ENCODE peak calls at places on chromosomes 16 and 17, in five cellular contexts. H is CD4-positive, alpha-beta T cell; K is GM10248; B is HFF-Myc; X is endothelial cell. Q is an unnamed sample.

GRCh38 chr16:56883586-56883985 is 18.6 kb downstream of the SLC12A3 start:
- DNase-seq in H (no peak), K (no peak), B (no peak), X (no peak), Q (no peak)

GRCh38 chr17:64505320-64506200 is 529 bp downstream of the DDX5 start:
- DNase-seq in H (peak), K (peak), B (peak), X (peak), Q (peak)

GRCh38 chr17:14052886-14053615 is 16.3 kb upstream of the COX10 start:
- DNase-seq in H (no peak), K (no peak), B (no peak), X (no peak), Q (no peak)

GRCh38 chr16:82071421-82071820 is 36.4 kb downstream of the HSD17B2 start:
- DNase-seq in H (no peak), K (no peak), B (no peak), X (no peak), Q (no peak)

GRCh38 chr16:855471-855870 is 54.9 kb upstream of the GNG13 start:
- DNase-seq in H (no peak), K (no peak), B (no peak), X (no peak), Q (no peak)

GRCh38 chr17:58332720-58333395 is 4.3 kb upstream of the TSPOAP1 start:
- DNase-seq in H (no peak), K (no peak), B (no peak), X (no peak), Q (no peak)

GRCh38 chr17:57940653-57941329 is 14.4 kb downstream of the CUEDC1 start:
- DNase-seq in H (no peak), K (peak), B (no peak), X (no peak), Q (no peak)

GRCh38 chr17:80822021-80822699 is 169.5 kb upstream of the CHMP6 start:
- DNase-seq in H (no peak), K (no peak), B (no peak), X (no peak), Q (no peak)

GRCh38 chr17:74605361-74605760 is 13.3 kb upstream of the CD300LD start:
- DNase-seq in H (no peak), K (no peak), B (no peak), X (no peak), Q (no peak)

GRCh38 chr16:87724490-87725291 is 41.1 kb downstream of the KLHDC4 start:
- DNase-seq in H (no peak), K (peak), B (no peak), X (no peak), Q (peak)

GRCh38 chr17:21417921-21418320 is 41.8 kb downstream of the KCNJ12 start:
- DNase-seq in H (no peak), K (no peak), B (no peak), X (no peak), Q (no peak)

GRCh38 chr16:19872179-19872863 is 12.3 kb downstream of the GPRC5B start:
- DNase-seq in H (no peak), K (no peak), B (no peak), X (no peak), Q (no peak)

GRCh38 chr16:12124742-12125141 is 148.2 kb downstream of the SNX29 start:
- DNase-seq in H (no peak), K (no peak), B (no peak), X (no peak), Q (no peak)

GRCh38 chr17:45770632-45771472 is 13.3 kb upstream of the CRHR1 start:
- DNase-seq in H (no peak), K (no peak), B (no peak), X (no peak), Q (no peak)

GRCh38 chr16:46894011-46894672 is 10.0 kb downstream of the GPT2 start:
- DNase-seq in H (no peak), K (no peak), B (no peak), X (no peak), Q (no peak)

GRCh38 chr17:61498042-61498441 is 45.8 kb downstream of the TBX4 start:
- DNase-seq in H (no peak), K (no peak), B (no peak), X (no peak), Q (no peak)

GRCh38 chr17:34991606-34992005 is 11.3 kb downstream of the LIG3 start:
- DNase-seq in H (no peak), K (no peak), B (no peak), X (no peak), Q (no peak)

GRCh38 chr17:82970818-82971610 is 108.4 kb upstream of the METRNL start:
- DNase-seq in H (no peak), K (no peak), B (no peak), X (no peak), Q (no peak)

DNA sequence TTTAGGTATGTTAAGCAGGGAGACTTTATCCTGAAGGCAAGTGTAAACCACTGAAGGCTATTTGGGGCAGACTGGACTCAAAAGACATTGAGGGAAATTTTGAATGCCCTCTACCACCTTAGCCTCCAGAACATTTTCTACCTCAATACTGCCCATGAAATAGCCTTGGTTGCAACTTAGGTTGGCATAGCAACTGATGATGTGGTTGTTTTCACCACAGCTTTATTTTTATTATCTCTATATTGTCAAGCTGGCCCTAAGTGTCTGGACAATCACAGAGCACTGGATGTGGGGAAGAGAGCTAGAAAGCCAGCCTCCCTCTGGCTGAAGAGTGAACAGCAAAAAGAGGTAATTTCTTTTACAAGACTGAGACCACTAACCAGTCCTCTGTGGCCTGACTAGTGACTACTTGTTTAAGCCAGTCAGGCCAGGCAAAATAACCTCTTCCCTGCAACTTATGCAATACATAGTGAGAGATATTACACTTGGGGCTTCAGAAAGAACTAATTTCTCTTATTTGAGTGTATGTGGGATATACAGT is 159.6 kb downstream of the HS3ST2 start:
- DNase-seq in H (no peak), K (no peak), B (no peak), X (no peak), Q (no peak)
- TF ChIP-seq CTCF in H (no peak), K (no peak), B (no peak), X (no peak), Q (no peak)

GRCh38 chr16:84048306-84048705 is 5.7 kb upstream of the SLC38A8 start:
- DNase-seq in H (no peak), K (no peak), B (no peak), X (no peak), Q (no peak)
- TF ChIP-seq CTCF in H (no peak), K (no peak), B (no peak), X (no peak), Q (no peak)

DNA sequence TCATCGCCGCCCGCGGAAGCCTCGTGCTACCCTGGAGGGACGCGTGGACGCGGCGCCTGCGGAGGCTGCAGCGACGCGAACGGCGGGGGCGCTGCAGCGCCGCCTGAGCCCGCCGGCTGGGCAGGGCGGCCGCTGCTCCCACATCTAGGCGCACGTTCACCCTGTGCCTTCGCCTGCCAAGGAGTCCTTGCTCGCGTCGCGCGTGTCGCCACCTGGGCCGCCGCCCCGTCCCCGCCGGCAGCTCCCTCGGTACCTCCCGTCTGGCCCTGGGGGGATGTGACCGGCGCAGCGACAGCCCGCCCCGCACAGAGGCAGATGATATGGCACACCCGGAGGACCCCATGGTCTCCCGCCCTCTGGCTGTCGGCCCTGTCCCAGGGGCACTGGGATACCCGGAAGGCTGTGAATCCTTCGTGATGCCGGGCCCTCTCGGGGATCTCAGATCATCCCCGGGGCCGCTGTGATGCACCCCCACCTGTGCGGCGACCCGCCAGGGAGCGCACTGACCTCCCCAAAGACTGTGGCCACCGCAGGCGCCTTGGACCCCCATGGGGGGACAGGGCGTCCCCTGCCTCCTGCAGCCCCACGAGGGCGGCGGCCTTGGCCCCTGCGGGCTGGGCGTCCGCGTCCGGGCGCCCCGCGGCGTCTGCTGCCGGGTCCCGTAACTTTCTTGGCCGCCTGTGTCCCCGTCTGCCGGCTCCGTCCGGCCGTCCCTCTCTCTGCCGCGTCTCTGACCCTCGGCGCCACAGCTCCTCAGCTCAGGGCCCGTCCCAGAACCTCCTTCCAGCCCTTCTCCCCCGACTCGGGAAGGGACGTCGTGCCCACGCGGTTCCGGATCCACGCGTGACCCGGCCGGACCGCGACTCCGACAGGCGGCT is 689 bp upstream of the TBC1D24 start:
- DNase-seq in H (peak), K (peak), B (no peak), X (peak), Q (peak)
- TF ChIP-seq CTCF in H (peak), K (peak), B (no peak), X (no peak), Q (peak)

GRCh38 chr17:17971431-17972125 is 622 bp downstream of the TOM1L2 start:
- DNase-seq in H (no peak), K (no peak), B (no peak), X (no peak), Q (no peak)
- TF ChIP-seq CTCF in H (no peak), K (no peak), B (no peak), X (no peak), Q (no peak)

GRCh38 chr16:30669026-30670000 is 11.1 kb downstream of the FBRS start:
- DNase-seq in H (no peak), K (no peak), B (no peak), X (no peak), Q (no peak)

GRCh38 chr16:30668393-30668792 is 10.2 kb downstream of the FBRS start:
- DNase-seq in H (no peak), K (no peak), B (no peak), X (no peak), Q (no peak)

GRCh38 chr16:30666681-30667080 is 8.4 kb downstream of the FBRS start:
- DNase-seq in H (no peak), K (no peak), B (no peak), X (no peak), Q (no peak)

GRCh38 chr16:30667361-30667905 is 9.2 kb downstream of the FBRS start:
- DNase-seq in H (no peak), K (no peak), B (no peak), X (no peak), Q (no peak)

DNA sequence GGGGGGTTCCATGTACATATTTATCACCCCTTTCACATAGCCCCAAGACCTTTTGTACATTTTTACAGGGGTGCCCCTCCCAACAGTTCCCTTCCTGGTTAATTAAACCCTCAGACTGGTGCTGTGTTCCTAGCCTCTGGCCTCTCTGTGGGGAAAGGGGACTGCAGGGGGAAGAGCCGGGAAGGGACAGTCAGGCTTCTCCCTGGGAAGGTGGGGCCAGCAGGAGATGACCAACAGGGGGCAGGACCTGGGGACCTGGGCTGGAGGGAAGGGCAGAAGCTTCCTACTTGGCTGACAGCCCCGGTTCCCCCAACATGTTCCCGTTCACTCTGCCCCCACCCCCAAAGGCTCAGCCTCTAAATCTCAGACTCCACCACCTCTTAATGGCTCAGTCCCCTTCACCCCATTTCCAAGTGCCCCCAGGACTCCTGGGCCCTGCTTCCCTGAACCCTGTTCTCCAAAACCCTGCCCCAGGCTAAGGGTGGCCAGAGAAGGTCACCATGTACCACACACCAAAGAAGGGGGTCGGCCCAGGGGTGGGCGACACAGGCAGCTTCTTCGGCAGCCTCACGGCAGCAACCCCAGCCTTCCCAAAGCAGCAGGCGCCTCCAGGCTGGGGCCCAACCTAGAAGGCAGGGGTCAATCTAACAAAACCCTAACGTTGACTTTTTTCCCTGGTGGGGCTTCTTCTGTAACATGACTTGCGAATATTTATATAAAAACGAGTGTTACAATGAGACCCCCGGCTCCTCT is 12.0 kb downstream of the FBRS start:
- DNase-seq in H (no peak), K (no peak), B (no peak), X (no peak), Q (no peak)
- TF ChIP-seq CTCF in H (no peak), K (peak), B (no peak), X (no peak), Q (no peak)

GRCh38 chr17:40726919-40727318 is 23.4 kb upstream of the KRT24 start:
- DNase-seq in H (no peak), K (no peak), B (no peak), X (no peak), Q (no peak)
- TF ChIP-seq CTCF in H (peak), K (peak), B (no peak), X (no peak), Q (no peak)

DNA sequence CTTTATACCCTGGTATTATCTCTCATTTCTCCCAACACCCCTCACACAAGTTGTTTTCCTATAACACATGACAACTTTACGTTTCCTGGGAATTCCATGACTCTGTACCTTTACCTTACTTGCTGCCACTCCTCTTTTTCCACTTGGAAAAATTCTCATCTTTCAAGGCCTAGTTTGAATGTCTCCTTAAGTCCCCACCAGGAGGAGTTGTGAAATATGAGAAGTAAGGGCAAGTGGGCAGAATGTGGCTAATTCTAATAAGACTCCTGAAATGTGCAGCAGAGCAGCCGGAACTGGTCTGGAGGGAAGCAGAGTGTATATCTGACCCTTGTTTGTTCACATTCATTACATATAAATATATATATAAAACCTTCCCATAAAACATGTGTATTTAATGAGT is 39.7 kb downstream of the BRCA1 start:
- DNase-seq in H (no peak), K (no peak), B (peak), X (no peak), Q (no peak)
- TF ChIP-seq CTCF in H (no peak), K (no peak), B (no peak), X (no peak), Q (no peak)

GRCh38 chr17:29242051-29242450 is 4.6 kb upstream of the CRYBA1 start:
- DNase-seq in H (no peak), K (no peak), B (no peak), X (no peak), Q (no peak)

GRCh38 chr17:29245401-29245800 is 1.3 kb upstream of the CRYBA1 start:
- DNase-seq in H (no peak), K (no peak), B (no peak), X (no peak), Q (no peak)

GRCh38 chr17:29241015-29241963 is 5.4 kb upstream of the CRYBA1 start:
- DNase-seq in H (no peak), K (no peak), B (peak), X (no peak), Q (no peak)

GRCh38 chr17:29242790-29243189 is 3.9 kb upstream of the CRYBA1 start:
- DNase-seq in H (no peak), K (no peak), B (no peak), X (no peak), Q (no peak)

GRCh38 chr17:29243792-29244191 is 2.9 kb upstream of the CRYBA1 start:
- DNase-seq in H (no peak), K (peak), B (no peak), X (no peak), Q (peak)
- TF ChIP-seq CTCF in H (no peak), K (peak), B (peak), X (peak), Q (no peak)

Q was measured in GM20000.